ENCODE peak calls at places on chromosomes 2 and 18, in seven cellular contexts. M is GM23338, K is hepatocyte, U is GM23248, N is SK-N-SH, L is OCI-LY7, X is neural progenitor cell. R is an unnamed sample.

GRCh38 chr2:61398413-61398812 is 72.5 kb downstream of the USP34 start:
- DNase-seq in K (no peak), U (no peak), M (peak; percentile 38), N (no peak), X (no peak), L (no peak), R (no peak)

GRCh38 chr2:120552800-120553471 is 182.7 kb upstream of the GLI2 start:
- DNase-seq in M (peak; percentile 98), X (peak; percentile 92), U (peak; percentile 64), N (no peak), L (peak; percentile 2), K (peak; percentile 93), R (peak; percentile 84)

GRCh38 chr2:145020139-145020538 is 500.2 kb upstream of the ZEB2 start:
- DNase-seq in U (no peak), L (no peak), X (no peak), K (no peak), N (no peak), M (no peak), R (no peak)

GRCh38 chr2:159788218-159788617 is 9.8 kb downstream of the CD302 start:
- DNase-seq in M (no peak), K (peak; percentile 33), U (no peak), L (no peak), N (no peak), X (no peak), R (no peak)

GRCh38 chr2:67130526-67131309 is 266.4 kb upstream of the ETAA1 start:
- DNase-seq in K (no peak), N (no peak), M (no peak), U (no peak), X (no peak), L (no peak), R (no peak)

GRCh38 chr2:223846524-223846923 is 9.1 kb upstream of the AP1S3 start:
- DNase-seq in N (no peak), U (peak; percentile 87), M (no peak), K (no peak), L (no peak), X (no peak), R (no peak)

GRCh38 chr2:234973008-234973407 is 21.2 kb downstream of the SH3BP4 start:
- DNase-seq in U (peak; percentile 55), K (no peak), N (no peak), X (no peak), M (no peak), L (no peak), R (no peak)

GRCh38 chr2:47189635-47190034 is 34.5 kb upstream of the STPG4 start:
- DNase-seq in X (no peak), N (no peak), M (no peak), U (peak; percentile 95), L (no peak), K (no peak), R (no peak)

GRCh38 chr2:176525058-176525457 is 255.8 kb downstream of the MTX2 start:
- DNase-seq in K (no peak), U (no peak), X (no peak), M (no peak), N (no peak), L (no peak), R (no peak)

GRCh38 chr2:86079981-86080911 is 25.4 kb downstream of the POLR1A start:
- DNase-seq in N (peak; percentile 69), M (peak; percentile 82), K (peak; percentile 92), L (peak; percentile 78), U (peak; percentile 86), X (peak; percentile 81), R (peak; percentile 24)

GRCh38 chr2:136920652-136921333 is 155.4 kb downstream of the THSD7B start:
- DNase-seq in U (no peak), M (no peak), X (peak; percentile 67), K (peak; percentile 17), N (peak; percentile 76), L (no peak), R (no peak)

GRCh38 chr2:197571622-197572271 is 55.9 kb downstream of the MOB4 start:
- DNase-seq in U (peak; percentile 62), N (no peak), K (no peak), L (no peak), M (no peak), X (no peak), R (no peak)

GRCh38 chr2:188314314-188315054 is 22.8 kb downstream of the GULP1 start:
- DNase-seq in L (no peak), X (peak; percentile 2), U (peak; percentile 30), M (no peak), K (no peak), N (no peak), R (no peak)

GRCh38 chr2:157252529-157252928 is 5.0 kb upstream of the GALNT5 start:
- DNase-seq in X (no peak), U (no peak), K (no peak), M (no peak), N (no peak), L (no peak), R (no peak)

GRCh38 chr2:157251932-157252331 is 5.6 kb upstream of the GALNT5 start:
- DNase-seq in X (no peak), M (no peak), N (no peak), L (no peak), U (no peak), K (no peak), R (no peak)

GRCh38 chr2:157256621-157257020 is 884 bp upstream of the GALNT5 start:
- DNase-seq in K (no peak), N (no peak), U (peak; percentile 50), X (no peak), M (no peak), L (no peak), R (no peak)

GRCh38 chr2:157250836-157251235 is 6.7 kb upstream of the GALNT5 start:
- DNase-seq in U (no peak), L (no peak), N (no peak), M (no peak), K (no peak), X (no peak), R (no peak)

GRCh38 chr2:157254041-157254440 is 3.5 kb upstream of the GALNT5 start:
- DNase-seq in U (peak; percentile 80), M (no peak), X (no peak), N (no peak), K (no peak), L (no peak), R (no peak)
- TF ChIP-seq EZH2phosphoT487 in U (no peak), M (no peak), X (no peak), N (no peak), K (no peak), L (no peak), R (no peak)

GRCh38 chr2:161414385-161415040 is 1.6 kb upstream of the TBR1 start:
- DNase-seq in X (peak; percentile 84), K (peak; percentile 32), N (peak; percentile 80), U (peak; percentile 67), M (peak; percentile 77), L (no peak), R (no peak)
- TF ChIP-seq EZH2phosphoT487 in X (no peak), K (no peak), N (no peak), U (no peak), M (no peak), L (no peak), R (no peak)

GRCh38 chr2:173400760-173401159 is 46.1 kb downstream of the CDCA7 start:
- DNase-seq in U (peak; percentile 28), N (peak; percentile 34), L (peak; percentile 25), M (peak; percentile 67), K (no peak), X (peak; percentile 34), R (peak; percentile 43)
- TF ChIP-seq EZH2phosphoT487 in U (no peak), N (no peak), L (no peak), M (no peak), K (no peak), X (no peak), R (no peak)

DNA sequence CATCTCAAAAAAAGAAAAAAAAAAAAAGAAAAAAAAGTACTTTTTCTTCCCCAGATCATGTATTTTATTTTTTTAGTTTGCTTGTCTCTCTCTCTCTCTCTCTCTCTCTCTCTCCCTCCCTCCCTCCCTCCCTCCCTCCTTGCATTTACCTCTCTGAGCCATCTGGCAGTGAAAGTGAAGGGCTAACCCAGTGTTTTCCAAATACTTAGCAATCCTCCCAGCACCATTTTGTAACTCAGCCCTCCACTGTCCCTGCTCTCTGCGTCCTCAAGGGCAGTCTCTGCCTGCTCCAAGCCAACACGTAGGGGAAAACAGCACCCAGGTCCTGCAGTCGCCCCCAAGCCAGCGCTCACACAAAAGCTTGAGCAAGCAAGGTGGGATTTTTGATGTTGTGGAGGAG is 19.6 kb upstream of the TEX44 start:
- DNase-seq in K (no peak), M (peak; percentile 59), X (no peak), U (no peak), L (no peak), N (no peak), R (no peak)
- TF ChIP-seq EZH2phosphoT487 in K (no peak), M (no peak), X (no peak), U (no peak), L (no peak), N (no peak), R (no peak)

GRCh38 chr18:50143295-50143694 is 51.7 kb downstream of the MYO5B start:
- DNase-seq in X (peak; percentile 16), N (no peak), U (no peak), L (no peak), M (peak; percentile 30), K (no peak), R (no peak)
- TF ChIP-seq EZH2phosphoT487 in X (no peak), N (no peak), U (no peak), L (no peak), M (no peak), K (no peak), R (no peak)

GRCh38 chr18:77320960-77321559 is 71.4 kb downstream of the GALR1 start:
- DNase-seq in L (no peak), X (no peak), N (no peak), U (no peak), K (no peak), M (no peak), R (no peak)

GRCh38 chr18:77316641-77317040 is 67.0 kb downstream of the GALR1 start:
- DNase-seq in N (no peak), U (peak; percentile 2), X (no peak), M (no peak), K (no peak), L (no peak), R (no peak)

GRCh38 chr18:77323640-77324370 is 74.2 kb downstream of the GALR1 start:
- DNase-seq in X (no peak), M (no peak), L (no peak), U (no peak), K (no peak), N (no peak), R (no peak)

GRCh38 chr18:77321823-77322805 is 72.5 kb downstream of the GALR1 start:
- DNase-seq in U (no peak), X (no peak), M (no peak), N (no peak), K (peak; percentile 66), L (no peak), R (no peak)
- TF ChIP-seq EZH2phosphoT487 in U (no peak), X (no peak), M (no peak), N (no peak), K (no peak), L (no peak), R (no peak)

GRCh38 chr2:12502759-12503158 is 214.0 kb upstream of the TRIB2 start:
- DNase-seq in L (no peak), N (no peak), U (peak; percentile 73), M (no peak), K (no peak), X (no peak), R (no peak)
- TF ChIP-seq EZH2phosphoT487 in L (no peak), N (no peak), U (no peak), M (no peak), K (no peak), X (no peak), R (no peak)

GRCh38 chr2:171669121-171669520 is 18.1 kb upstream of the DYNC1I2 start:
- DNase-seq in L (no peak), N (no peak), K (no peak), U (no peak), M (no peak), X (no peak), R (no peak)
- TF ChIP-seq EZH2phosphoT487 in L (no peak), N (no peak), K (no peak), U (no peak), M (no peak), X (no peak), R (no peak)

GRCh38 chr2:220499281-220499680 is 871.9 kb downstream of the SLC4A3 start:
- DNase-seq in L (no peak), U (peak; percentile 81), M (no peak), K (peak; percentile 68), N (no peak), X (peak; percentile 11), R (no peak)
- TF ChIP-seq EZH2phosphoT487 in L (no peak), U (no peak), M (no peak), K (no peak), N (no peak), X (no peak), R (no peak)

R was measured in HCT116.